ENCODE peak calls at places on chromosomes 4 and X, in eight cellular contexts. F, O, M, S, X, C, A and Q are unnamed samples. For H3K36me3, the result is how much of the 10 kb centered on the place peaks cover.

GRCh38 chr4:73451404-73451803 is 15.4 kb downstream of the AFP start:
- DNase-seq in F (peak), O (peak), M (no peak), S (peak), X (no peak), C (no peak), A (no peak), Q (no peak)

GRCh38 chr4:146051724-146052396 is 113.2 kb upstream of the ZNF827 start:
- DNase-seq in F (peak), O (peak), M (no peak), S (peak), X (no peak), C (no peak), A (no peak), Q (peak)

GRCh38 chr4:1379351-1379781 is 26.9 kb downstream of the NKX1-1 start:
- DNase-seq in F (no peak), O (no peak), M (no peak), S (no peak), X (no peak), C (peak), A (no peak), Q (no peak)

GRCh38 chrX:70505451-70505841 is 60.8 kb downstream of the DLG3 start:
- DNase-seq in F (no peak), O (no peak), M (no peak), S (no peak), X (no peak), C (no peak), A (no peak), Q (no peak)

GRCh38 chr4:172830295-172830764 is 338.3 kb upstream of the GALNT7 start:
- DNase-seq in F (peak), O (peak), M (no peak), S (no peak), X (no peak), C (no peak), A (no peak), Q (no peak)

GRCh38 chr4:10605746-10606482 is 78.7 kb downstream of the CLNK start:
- DNase-seq in F (no peak), O (peak), M (no peak), S (peak), X (no peak), C (no peak), A (no peak), Q (no peak)

GRCh38 chr4:68218044-68218443 is 27.4 kb downstream of the TMPRSS11B start:
- DNase-seq in F (no peak), O (no peak), M (no peak), S (peak), X (no peak), C (no peak), A (no peak), Q (no peak)

GRCh38 chr4:160233141-160233540 is 1130.3 kb downstream of the RAPGEF2 start:
- DNase-seq in F (no peak), O (no peak), M (no peak), S (no peak), X (no peak), C (no peak), A (no peak), Q (no peak)

GRCh38 chr4:152894673-152895072 is 41.5 kb upstream of the FHDC1 start:
- DNase-seq in F (peak), O (peak), M (no peak), S (peak), X (no peak), C (no peak), A (no peak), Q (peak)

GRCh38 chr4:40055379-40055872 is 1.2 kb upstream of the N4BP2 start:
- DNase-seq in F (no peak), O (no peak), M (no peak), S (peak), X (no peak), C (no peak), A (no peak), Q (no peak)

GRCh38 chr4:103100691-103101090 is 1.1 kb upstream of the BDH2 start:
- DNase-seq in F (no peak), O (no peak), M (no peak), S (no peak), X (no peak), C (no peak), A (no peak), Q (no peak)

GRCh38 chr4:13577660-13578059 is 33.4 kb upstream of the NKX3-2 start:
- DNase-seq in F (no peak), O (no peak), M (no peak), S (no peak), X (no peak), C (no peak), A (no peak), Q (no peak)

GRCh38 chr4:2797188-2797544 is 4.3 kb downstream of the SH3BP2 start:
- DNase-seq in F (no peak), O (no peak), M (peak), S (no peak), X (peak), C (peak), A (no peak), Q (no peak)

GRCh38 chr4:96649536-96649935 is 809.6 kb downstream of the PDHA2 start:
- DNase-seq in F (peak), O (no peak), M (no peak), S (peak), X (no peak), C (no peak), A (no peak), Q (no peak)

GRCh38 chrX:17563515-17563914 is 173.8 kb upstream of the SCML1 start:
- DNase-seq in F (no peak), O (peak), M (no peak), S (peak), X (no peak), C (no peak), A (no peak), Q (no peak)

GRCh38 chrX:154829102-154829501 is 5.4 kb downstream of the SMIM9 start:
- DNase-seq in F (no peak), O (no peak), M (no peak), S (no peak), X (no peak), C (no peak), A (no peak), Q (no peak)

GRCh38 chr4:41204400-41204978 is 9.9 kb downstream of the APBB2 start:
- DNase-seq in F (peak), O (peak), M (peak), S (peak), X (no peak), C (no peak), A (peak), Q (no peak)

GRCh38 chr4:82785248-82786003 is 13.2 kb downstream of the SCD5 start:
- DNase-seq in F (peak), O (peak), M (no peak), S (peak), X (no peak), C (no peak), A (no peak), Q (peak)

GRCh38 chr4:25141592-25141991 is 18.7 kb downstream of the SEPSECS start:
- DNase-seq in F (no peak), O (no peak), M (no peak), S (no peak), X (no peak), C (no peak), A (no peak), Q (no peak)

GRCh38 chr4:76723373-76723772 is 174.6 kb downstream of the SOWAHB start:
- DNase-seq in F (peak), O (peak), M (no peak), S (no peak), X (no peak), C (no peak), A (no peak), Q (no peak)

GRCh38 chrX:81336455-81337144 is 134.7 kb downstream of the SH3BGRL start:
- DNase-seq in F (no peak), O (peak), M (no peak), S (peak), X (no peak), C (no peak), A (no peak), Q (no peak)

GRCh38 chr4:67699603-67700002 is 1.4 kb downstream of the UBA6 start:
- DNase-seq in F (no peak), O (no peak), M (no peak), S (no peak), X (no peak), C (no peak), A (no peak), Q (no peak)

GRCh38 chrX:123626962-123627361 is 105.9 kb downstream of the THOC2 start:
- DNase-seq in F (peak), O (peak), M (no peak), S (peak), X (no peak), C (no peak), A (no peak), Q (peak)

GRCh38 chrX:119008122-119008744 is 33.8 kb downstream of the LONRF3 start:
- DNase-seq in F (peak), O (peak), M (no peak), S (no peak), X (no peak), C (no peak), A (peak), Q (no peak)

GRCh38 chr4:124940387-124940786 is 227.9 kb upstream of the ANKRD50 start:
- DNase-seq in F (peak), O (peak), M (no peak), S (peak), X (no peak), C (no peak), A (no peak), Q (peak)

DNA sequence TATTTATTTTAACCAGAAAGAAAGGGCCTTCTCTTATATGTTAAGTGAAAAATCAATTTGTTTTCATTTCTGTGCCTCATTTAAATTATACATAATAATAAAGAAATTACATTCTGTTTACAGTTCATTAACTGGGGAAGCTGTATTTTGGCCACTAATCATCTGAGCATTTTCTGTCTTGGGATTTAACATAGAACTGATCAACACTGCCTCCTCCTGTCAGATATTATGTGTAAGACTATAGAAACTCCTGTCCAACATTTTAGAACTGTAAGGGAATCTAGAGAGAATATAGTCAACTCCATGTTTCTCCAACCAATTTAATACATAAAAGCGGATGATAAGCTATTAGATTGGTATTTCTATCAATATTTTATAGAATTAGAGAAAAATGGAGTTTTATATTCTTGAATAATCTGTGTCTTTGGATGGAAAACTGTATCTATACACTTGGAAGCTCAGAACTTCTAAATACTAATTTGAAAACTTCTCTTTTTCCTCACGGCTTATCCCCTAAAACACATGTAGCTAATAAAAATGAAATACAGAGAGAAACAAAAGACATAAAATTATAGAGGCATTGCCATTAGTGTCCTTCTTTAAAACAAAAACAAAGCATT is 33.0 kb downstream of the ENPEP start:
- DNase-seq in F (peak), O (peak), M (no peak), S (no peak), X (no peak), C (no peak), A (no peak), Q (no peak)
- TF ChIP-seq CTCF in F (peak), O (peak), M (peak), S (peak), X (no peak), C (no peak), A (peak), Q (peak)

DNA sequence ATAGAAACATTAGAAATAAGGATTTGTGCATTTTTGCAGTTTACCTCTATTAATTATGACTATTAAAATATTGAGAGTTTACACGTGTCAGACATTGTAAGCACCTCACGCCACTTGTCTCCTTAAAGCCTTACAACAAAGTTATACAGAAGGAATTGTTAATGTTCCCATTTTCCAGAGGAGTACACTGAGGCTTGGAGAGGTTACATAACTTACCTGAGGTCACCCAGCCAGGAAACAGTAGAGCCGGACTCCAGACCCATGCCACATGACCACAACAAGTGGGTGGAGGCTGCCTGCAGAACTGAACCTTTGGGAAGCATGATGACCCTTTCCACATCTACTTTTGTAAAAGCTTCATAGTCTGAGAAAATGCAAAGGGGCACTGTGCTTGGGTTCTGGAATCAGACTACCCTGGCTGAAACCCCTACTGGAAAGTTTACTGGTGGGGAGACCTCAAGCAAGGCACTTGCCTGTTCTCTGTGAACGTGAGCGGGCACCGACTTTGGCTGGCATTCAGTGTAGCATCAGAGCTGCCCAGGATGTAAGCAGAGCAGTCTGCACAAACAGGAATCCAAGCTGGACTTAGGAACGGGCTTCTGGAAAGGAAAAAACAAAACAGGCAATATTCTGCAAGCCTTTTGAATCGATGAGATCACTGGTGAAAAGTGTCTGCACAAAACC is 901 bp downstream of the CLRN2 start:
- DNase-seq in F (no peak), O (no peak), M (peak), S (no peak), X (no peak), C (no peak), A (no peak), Q (no peak)
- H3K4me3 ChIP-seq in F (no peak), O (no peak), M (no peak), S (no peak), X (no peak), C (no peak), A (no peak), Q (no peak)

DNA sequence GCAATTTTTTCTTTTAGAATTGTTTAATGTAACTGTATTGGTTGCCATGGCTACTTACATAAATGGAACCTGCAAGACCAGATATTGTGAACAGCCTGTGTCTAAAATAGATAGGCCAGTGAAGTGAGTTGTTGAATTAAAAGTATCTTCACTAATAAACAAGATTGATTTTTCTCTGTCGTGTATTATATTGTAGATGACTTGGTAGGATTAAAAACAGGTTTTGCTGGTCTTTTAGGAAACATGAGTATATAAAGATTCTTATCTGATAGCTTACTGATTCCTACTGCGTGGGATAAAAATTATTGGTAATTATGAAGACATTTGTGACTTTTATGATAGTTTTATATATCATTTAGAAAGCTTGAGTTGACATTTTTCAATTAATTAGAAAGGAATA is 162.1 kb downstream of the KDM6A start:
- DNase-seq in F (no peak), O (no peak), M (no peak), S (no peak), X (no peak), C (no peak), A (no peak), Q (no peak)
- H3K36me3 ChIP-seq in F (under half), O (under half), M (under half), S (under half), X (under half), C (under half), A (under half), Q (under half)

GRCh38 chrX:72373136-72373535 is 67.4 kb upstream of the CITED1 start:
- DNase-seq in F (peak), O (no peak), M (no peak), S (no peak), X (no peak), C (no peak), A (no peak), Q (no peak)
- TF ChIP-seq CTCF in F (no peak), O (no peak), M (no peak), S (no peak), X (no peak), C (no peak), A (no peak), Q (no peak)

DNA sequence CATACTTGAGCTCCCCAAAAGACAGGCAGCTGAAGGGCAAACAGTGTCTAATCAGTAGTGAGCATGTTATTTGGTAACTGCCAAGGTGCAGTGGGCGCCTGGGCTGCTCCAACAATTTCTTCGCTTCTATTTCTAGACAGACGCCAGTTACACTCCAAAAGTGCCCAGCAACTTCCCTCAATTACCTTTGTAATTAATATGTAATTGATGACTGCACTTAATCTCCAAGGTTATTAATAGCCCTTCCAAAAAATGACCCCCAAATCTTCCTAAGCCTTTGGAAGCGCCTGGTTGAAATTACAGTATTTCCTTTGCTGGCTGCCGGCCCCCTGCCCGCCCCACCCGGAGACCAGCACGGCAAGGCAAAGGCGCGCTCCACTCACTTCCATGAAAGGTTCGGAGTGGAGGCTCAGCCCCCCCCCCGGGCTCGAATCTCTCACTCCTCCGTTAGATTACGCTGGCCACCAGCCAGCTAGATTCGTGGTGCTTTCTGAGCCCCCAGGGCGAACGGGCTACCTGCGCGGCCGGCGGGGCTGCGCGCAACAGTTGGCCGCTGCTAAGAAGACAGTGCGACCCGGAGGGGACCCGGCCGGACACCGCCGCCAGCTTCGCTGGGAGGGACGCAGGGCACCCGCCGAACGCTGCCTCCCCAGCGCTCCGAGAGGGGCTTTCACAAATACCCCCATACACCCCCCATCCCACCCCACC is 1.9 kb downstream of the GPC4 start:
- DNase-seq in F (no peak), O (no peak), M (no peak), S (no peak), X (peak), C (peak), A (no peak), Q (no peak)
- H3K4me3 ChIP-seq in F (peak), O (peak), M (no peak), S (peak), X (peak), C (peak), A (peak), Q (no peak)

DNA sequence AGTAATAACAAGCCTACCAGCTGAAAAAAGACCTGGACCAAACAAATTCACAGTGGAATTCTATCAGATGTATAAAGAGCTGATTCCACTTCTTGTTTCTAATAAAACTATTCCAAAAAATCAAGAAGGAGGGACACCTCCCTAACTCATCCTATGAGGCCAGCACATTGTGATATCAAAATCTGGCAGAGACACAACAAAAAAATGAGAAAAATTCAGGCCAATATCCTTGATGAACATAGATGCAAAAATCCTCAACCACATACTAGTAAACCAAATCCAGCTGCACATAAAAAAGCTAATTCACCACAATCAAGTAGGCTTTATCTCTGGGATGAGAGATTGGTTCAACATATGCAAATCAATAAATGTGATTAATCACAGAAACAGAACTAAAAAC is 147.9 kb upstream of the NEIL3 start:
- DNase-seq in F (no peak), O (no peak), M (no peak), S (no peak), X (no peak), C (no peak), A (no peak), Q (no peak)
- H3K36me3 ChIP-seq in F (under half), O (under half), M (under half), S (under half), X (under half), C (under half), A (under half), Q (under half)

DNA sequence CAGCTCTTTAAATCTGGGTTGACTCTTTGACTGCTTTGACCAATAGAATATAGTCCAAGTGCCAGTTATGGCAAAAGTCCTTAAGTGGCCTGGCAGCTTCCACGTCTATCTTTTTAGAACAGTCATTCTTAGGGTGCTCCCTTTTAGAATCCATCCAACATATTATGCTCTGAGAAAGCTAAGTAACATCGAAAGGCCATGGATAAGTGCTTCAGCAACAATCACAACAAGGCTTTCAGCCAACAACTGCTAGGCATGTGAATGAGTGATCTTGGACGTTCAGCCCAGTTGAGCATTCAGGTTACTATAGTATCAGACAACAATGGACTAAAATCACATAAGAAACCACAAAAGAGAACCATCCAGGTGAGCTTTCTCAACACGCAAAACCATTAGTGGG is 818.7 kb downstream of the DMD start:
- DNase-seq in F (no peak), O (no peak), M (no peak), S (no peak), X (no peak), C (no peak), A (no peak), Q (no peak)
- TF ChIP-seq CTCF in F (no peak), O (no peak), M (no peak), S (no peak), X (no peak), C (no peak), A (no peak), Q (no peak)